ENCODE peak calls at places on chromosomes 5 and 9, in eight cellular contexts. One of them, this sample, is unnamed.

GRCh38 chr9:109802491-109802890 is 22.5 kb downstream of the PALM2AKAP2 start:
- DNase-seq in endothelial cell: no peak
- DNase-seq in progenitor cell of endocrine pancreas: no peak
- DNase-seq in glutamatergic neuron: no peak
- DNase-seq in heart right ventricle: no peak
- DNase-seq in HCT116: no peak
- DNase-seq in AG04450: no peak
- DNase-seq in tibial nerve: no peak
- DNase-seq in this sample: no peak

GRCh38 chr9:131743501-131743900 is 3.6 kb upstream of the RAPGEF1 start:
- DNase-seq in glutamatergic neuron: no peak
- DNase-seq in HCT116: no peak
- DNase-seq in progenitor cell of endocrine pancreas: no peak
- DNase-seq in endothelial cell: no peak
- DNase-seq in tibial nerve: no peak
- DNase-seq in AG04450: no peak
- DNase-seq in heart right ventricle: no peak
- DNase-seq in this sample: no peak

GRCh38 chr9:33881635-33882034 is 64.7 kb downstream of the UBE2R2 start:
- DNase-seq in glutamatergic neuron: no peak
- DNase-seq in tibial nerve: no peak
- DNase-seq in AG04450: no peak
- DNase-seq in HCT116: no peak
- DNase-seq in endothelial cell: no peak
- DNase-seq in progenitor cell of endocrine pancreas: no peak
- DNase-seq in heart right ventricle: no peak
- DNase-seq in this sample: no peak

GRCh38 chr9:17134843-17135577 is at the start of gene CNTLN:
- DNase-seq in endothelial cell: peak
- DNase-seq in progenitor cell of endocrine pancreas: peak
- DNase-seq in AG04450: peak
- DNase-seq in glutamatergic neuron: peak
- DNase-seq in heart right ventricle: peak
- DNase-seq in HCT116: peak
- DNase-seq in tibial nerve: peak
- DNase-seq in this sample: peak

GRCh38 chr5:133489632-133490031 is 122.7 kb downstream of the FSTL4 start:
- DNase-seq in AG04450: no peak
- DNase-seq in endothelial cell: no peak
- DNase-seq in tibial nerve: no peak
- DNase-seq in progenitor cell of endocrine pancreas: no peak
- DNase-seq in HCT116: peak
- DNase-seq in glutamatergic neuron: no peak
- DNase-seq in heart right ventricle: no peak
- DNase-seq in this sample: no peak

GRCh38 chr5:128002420-128002819 is 81.1 kb upstream of the SLC12A2 start:
- DNase-seq in AG04450: no peak
- DNase-seq in endothelial cell: no peak
- DNase-seq in heart right ventricle: no peak
- DNase-seq in glutamatergic neuron: no peak
- DNase-seq in tibial nerve: no peak
- DNase-seq in progenitor cell of endocrine pancreas: no peak
- DNase-seq in HCT116: no peak
- DNase-seq in this sample: no peak

GRCh38 chr9:107712390-107712789 is 222.8 kb upstream of the KLF4 start:
- DNase-seq in endothelial cell: no peak
- DNase-seq in progenitor cell of endocrine pancreas: no peak
- DNase-seq in heart right ventricle: no peak
- DNase-seq in glutamatergic neuron: no peak
- DNase-seq in AG04450: no peak
- DNase-seq in HCT116: peak
- DNase-seq in tibial nerve: no peak
- DNase-seq in this sample: peak

GRCh38 chr9:134215709-134216448 is 51.5 kb upstream of the RNU6ATAC start:
- DNase-seq in endothelial cell: peak
- DNase-seq in tibial nerve: no peak
- DNase-seq in progenitor cell of endocrine pancreas: no peak
- DNase-seq in AG04450: peak
- DNase-seq in heart right ventricle: peak
- DNase-seq in glutamatergic neuron: peak
- DNase-seq in HCT116: no peak
- DNase-seq in this sample: peak

GRCh38 chr9:110027624-110028023 is 180.3 kb downstream of the C9orf152 start:
- DNase-seq in AG04450: no peak
- DNase-seq in glutamatergic neuron: no peak
- DNase-seq in HCT116: no peak
- DNase-seq in tibial nerve: peak
- DNase-seq in heart right ventricle: no peak
- DNase-seq in endothelial cell: no peak
- DNase-seq in progenitor cell of endocrine pancreas: no peak
- DNase-seq in this sample: peak

GRCh38 chr5:32225445-32225844 is 51.3 kb upstream of the GOLPH3 start:
- DNase-seq in progenitor cell of endocrine pancreas: no peak
- DNase-seq in glutamatergic neuron: no peak
- DNase-seq in endothelial cell: no peak
- DNase-seq in HCT116: no peak
- DNase-seq in heart right ventricle: no peak
- DNase-seq in tibial nerve: peak
- DNase-seq in AG04450: no peak
- DNase-seq in this sample: peak

GRCh38 chr5:138536665-138537315 is 6.2 kb downstream of the ETF1 start:
- DNase-seq in endothelial cell: no peak
- DNase-seq in progenitor cell of endocrine pancreas: no peak
- DNase-seq in AG04450: no peak
- DNase-seq in tibial nerve: no peak
- DNase-seq in glutamatergic neuron: no peak
- DNase-seq in HCT116: no peak
- DNase-seq in heart right ventricle: no peak
- DNase-seq in this sample: no peak

GRCh38 chr5:14200312-14200990 is 57.3 kb downstream of the TRIO start:
- DNase-seq in tibial nerve: no peak
- DNase-seq in endothelial cell: no peak
- DNase-seq in glutamatergic neuron: no peak
- DNase-seq in progenitor cell of endocrine pancreas: no peak
- DNase-seq in AG04450: no peak
- DNase-seq in HCT116: no peak
- DNase-seq in heart right ventricle: no peak
- DNase-seq in this sample: no peak

GRCh38 chr9:3677541-3677940 is 151.7 kb upstream of the RFX3 start:
- DNase-seq in endothelial cell: no peak
- DNase-seq in glutamatergic neuron: no peak
- DNase-seq in AG04450: no peak
- DNase-seq in HCT116: no peak
- DNase-seq in progenitor cell of endocrine pancreas: no peak
- DNase-seq in tibial nerve: no peak
- DNase-seq in heart right ventricle: no peak
- DNase-seq in this sample: no peak

GRCh38 chr5:93158841-93159240 is 422.2 kb downstream of the NR2F1-AS1 start:
- DNase-seq in heart right ventricle: no peak
- DNase-seq in tibial nerve: no peak
- DNase-seq in progenitor cell of endocrine pancreas: no peak
- DNase-seq in HCT116: no peak
- DNase-seq in endothelial cell: no peak
- DNase-seq in glutamatergic neuron: no peak
- DNase-seq in AG04450: no peak
- DNase-seq in this sample: peak

GRCh38 chr5:38925154-38925925 is 79.5 kb downstream of the OSMR start:
- DNase-seq in progenitor cell of endocrine pancreas: no peak
- DNase-seq in AG04450: peak
- DNase-seq in glutamatergic neuron: no peak
- DNase-seq in tibial nerve: no peak
- DNase-seq in heart right ventricle: no peak
- DNase-seq in endothelial cell: no peak
- DNase-seq in HCT116: no peak
- DNase-seq in this sample: peak

DNA sequence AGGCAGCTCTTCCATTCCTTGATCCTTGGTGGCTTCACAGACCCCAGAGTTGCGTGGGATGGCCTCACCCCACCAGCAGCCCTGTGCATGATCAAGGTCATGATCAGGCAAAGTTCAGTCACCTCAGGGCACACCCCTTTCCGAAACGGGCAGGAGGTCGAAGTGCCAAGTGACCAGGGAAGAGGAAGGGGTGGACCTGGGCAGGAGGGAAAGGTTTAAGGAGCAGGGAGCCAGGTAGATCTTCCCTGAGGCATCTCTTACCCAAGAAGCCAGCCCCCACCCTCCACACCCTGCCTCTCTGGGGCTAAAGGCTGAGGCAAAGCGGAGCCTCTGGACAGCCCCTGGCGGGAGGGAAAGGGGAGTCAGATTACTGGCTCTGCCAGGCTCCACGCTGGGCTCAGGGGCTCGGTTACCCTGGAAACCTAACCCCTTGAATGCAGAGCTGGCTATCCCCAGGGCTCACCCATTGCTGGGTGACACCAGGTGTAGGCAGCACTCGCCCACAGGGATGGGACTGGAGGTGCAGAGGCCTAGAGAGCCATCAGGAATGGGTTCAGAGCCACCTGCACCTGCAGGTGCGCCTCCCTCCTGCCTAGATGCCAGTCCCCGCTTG is 3.6 kb downstream of the MGAT4B start:
- DNase-seq in AG04450: no peak
- DNase-seq in endothelial cell: no peak
- DNase-seq in HCT116: no peak
- DNase-seq in heart right ventricle: no peak
- DNase-seq in progenitor cell of endocrine pancreas: no peak
- DNase-seq in glutamatergic neuron: no peak
- DNase-seq in tibial nerve: no peak
- DNase-seq in this sample: no peak
- TF ChIP-seq CTCF in AG04450: no peak
- TF ChIP-seq CTCF in endothelial cell: no peak
- TF ChIP-seq CTCF in HCT116: no peak
- TF ChIP-seq CTCF in heart right ventricle: no peak
- TF ChIP-seq CTCF in progenitor cell of endocrine pancreas: no peak
- TF ChIP-seq CTCF in glutamatergic neuron: no peak
- TF ChIP-seq CTCF in tibial nerve: no peak
- TF ChIP-seq CTCF in this sample: no peak

GRCh38 chr9:104091028-104091590 is 3.0 kb upstream of the SMC2 start:
- DNase-seq in AG04450: no peak
- DNase-seq in heart right ventricle: no peak
- DNase-seq in HCT116: no peak
- DNase-seq in glutamatergic neuron: no peak
- DNase-seq in progenitor cell of endocrine pancreas: no peak
- DNase-seq in tibial nerve: no peak
- DNase-seq in endothelial cell: no peak
- DNase-seq in this sample: no peak

GRCh38 chr9:104090578-104090977 is 3.5 kb upstream of the SMC2 start:
- DNase-seq in progenitor cell of endocrine pancreas: no peak
- DNase-seq in tibial nerve: no peak
- DNase-seq in heart right ventricle: no peak
- DNase-seq in glutamatergic neuron: no peak
- DNase-seq in AG04450: no peak
- DNase-seq in endothelial cell: no peak
- DNase-seq in HCT116: no peak
- DNase-seq in this sample: no peak

GRCh38 chr9:104092192-104092591 is 1.9 kb upstream of the SMC2 start:
- DNase-seq in heart right ventricle: no peak
- DNase-seq in HCT116: no peak
- DNase-seq in progenitor cell of endocrine pancreas: no peak
- DNase-seq in AG04450: no peak
- DNase-seq in tibial nerve: no peak
- DNase-seq in endothelial cell: no peak
- DNase-seq in glutamatergic neuron: no peak
- DNase-seq in this sample: no peak

GRCh38 chr9:104093162-104093561 is 947 bp upstream of the SMC2 start:
- DNase-seq in endothelial cell: no peak
- DNase-seq in heart right ventricle: no peak
- DNase-seq in glutamatergic neuron: no peak
- DNase-seq in HCT116: no peak
- DNase-seq in AG04450: no peak
- DNase-seq in progenitor cell of endocrine pancreas: no peak
- DNase-seq in tibial nerve: no peak
- DNase-seq in this sample: no peak

DNA sequence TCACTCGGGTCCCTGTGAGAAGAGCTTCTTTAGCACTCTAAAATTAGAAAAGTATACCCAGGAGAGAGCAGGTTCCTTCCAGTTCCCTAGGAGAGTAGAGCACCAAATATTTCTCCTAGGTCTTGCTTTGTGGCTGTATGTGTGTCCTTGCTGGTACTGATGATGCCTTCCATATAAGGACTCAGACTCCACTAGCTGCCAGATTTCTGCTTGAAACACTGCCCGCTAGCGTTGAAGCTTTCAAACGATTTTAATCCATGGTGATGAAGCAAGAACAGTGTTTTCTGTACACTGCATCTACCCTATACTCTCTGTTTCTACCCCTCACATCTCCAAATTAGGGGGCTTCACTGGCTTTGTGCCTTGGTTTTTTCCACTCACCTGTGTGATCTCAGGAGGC is 2.4 kb upstream of the SMC2 start:
- DNase-seq in endothelial cell: no peak
- DNase-seq in HCT116: no peak
- DNase-seq in progenitor cell of endocrine pancreas: no peak
- DNase-seq in glutamatergic neuron: no peak
- DNase-seq in heart right ventricle: no peak
- DNase-seq in tibial nerve: no peak
- DNase-seq in AG04450: peak
- DNase-seq in this sample: no peak
- TF ChIP-seq CTCF in endothelial cell: no peak
- TF ChIP-seq CTCF in HCT116: no peak
- TF ChIP-seq CTCF in progenitor cell of endocrine pancreas: no peak
- TF ChIP-seq CTCF in glutamatergic neuron: no peak
- TF ChIP-seq CTCF in heart right ventricle: peak
- TF ChIP-seq CTCF in tibial nerve: no peak
- TF ChIP-seq CTCF in AG04450: peak
- TF ChIP-seq CTCF in this sample: no peak

DNA sequence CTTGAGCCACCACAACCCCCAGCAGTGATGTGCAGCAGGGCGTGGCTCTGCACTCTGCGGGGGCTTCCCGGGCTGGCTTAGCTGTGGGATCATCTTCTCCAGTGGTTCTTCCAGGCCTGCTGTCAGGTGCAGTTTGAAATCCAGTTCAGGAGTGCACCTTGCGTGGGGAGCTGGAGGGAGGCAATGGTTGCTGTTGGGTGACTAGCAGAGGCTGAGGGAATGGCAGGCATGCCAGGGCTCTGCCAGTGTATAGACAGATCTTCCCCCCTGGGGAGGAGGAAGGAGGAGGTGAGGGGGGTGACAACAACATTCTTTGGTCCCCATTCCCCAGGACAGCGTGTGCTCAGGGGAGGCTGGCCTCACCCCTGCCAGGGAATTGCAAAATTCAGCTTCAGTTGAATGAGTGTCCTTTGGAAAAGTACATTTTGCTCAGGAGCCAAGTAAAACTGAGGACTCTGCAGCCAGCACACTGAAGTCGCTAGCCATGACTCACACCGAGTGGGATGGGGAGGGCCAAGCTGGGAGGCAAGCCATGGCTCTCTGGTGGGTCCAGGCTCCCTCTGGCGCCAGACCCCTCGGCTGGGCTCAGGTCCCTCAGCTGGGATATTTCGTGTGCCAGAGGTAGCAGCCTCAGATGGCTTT is 35.0 kb downstream of the ERGIC1 start:
- DNase-seq in AG04450: no peak
- DNase-seq in tibial nerve: peak
- DNase-seq in heart right ventricle: peak
- DNase-seq in endothelial cell: no peak
- DNase-seq in glutamatergic neuron: no peak
- DNase-seq in HCT116: peak
- DNase-seq in progenitor cell of endocrine pancreas: no peak
- DNase-seq in this sample: peak
- TF ChIP-seq CTCF in AG04450: peak
- TF ChIP-seq CTCF in tibial nerve: no peak
- TF ChIP-seq CTCF in heart right ventricle: peak
- TF ChIP-seq CTCF in endothelial cell: no peak
- TF ChIP-seq CTCF in glutamatergic neuron: no peak
- TF ChIP-seq CTCF in HCT116: no peak
- TF ChIP-seq CTCF in progenitor cell of endocrine pancreas: no peak
- TF ChIP-seq CTCF in this sample: peak

GRCh38 chr5:163395794-163396193 is 41.6 kb upstream of the CCNG1 start:
- DNase-seq in heart right ventricle: no peak
- DNase-seq in HCT116: no peak
- DNase-seq in endothelial cell: no peak
- DNase-seq in tibial nerve: no peak
- DNase-seq in progenitor cell of endocrine pancreas: no peak
- DNase-seq in glutamatergic neuron: no peak
- DNase-seq in AG04450: no peak
- DNase-seq in this sample: no peak
- TF ChIP-seq CTCF in heart right ventricle: no peak
- TF ChIP-seq CTCF in HCT116: no peak
- TF ChIP-seq CTCF in endothelial cell: no peak
- TF ChIP-seq CTCF in tibial nerve: no peak
- TF ChIP-seq CTCF in progenitor cell of endocrine pancreas: no peak
- TF ChIP-seq CTCF in glutamatergic neuron: no peak
- TF ChIP-seq CTCF in AG04450: no peak
- TF ChIP-seq CTCF in this sample: no peak

This sample was measured in foreskin fibroblast.